ENCODE peak calls at places on chromosomes 4 and X, in seven cellular contexts. B is CD8-positive, alpha-beta T cell; T is gastrocnemius medialis; Q is psoas muscle; Y is right lobe of liver; C is SK-N-SH; D is heart right ventricle. R is an unnamed sample. For H3K4me1, the result is how much of the 10 kb centered on the place peaks cover.

GRCh38 chrX:56233682-56234081 is 1.5 kb downstream of the KLF8 start:
- DNase-seq in B (no peak), T (peak), Q (peak), D (peak), Y (peak), C (no peak), R (peak)

GRCh38 chr4:56465599-56466295 is 1.7 kb upstream of the SRP72 start:
- DNase-seq in C (no peak), Q (no peak), T (no peak), D (no peak), B (no peak), Y (no peak), R (no peak)

GRCh38 chr4:98289375-98289774 is 28.2 kb downstream of the RAP1GDS1 start:
- DNase-seq in D (no peak), B (no peak), Y (no peak), C (no peak), Q (no peak), T (no peak), R (no peak)

GRCh38 chr4:20254517-20255250 is 3.0 kb downstream of the SLIT2 start:
- DNase-seq in Q (peak), Y (peak), T (no peak), C (peak), D (peak), B (no peak), R (peak)

GRCh38 chrX:7086384-7086783 is 61.1 kb upstream of the STS start:
- DNase-seq in Y (no peak), Q (no peak), C (no peak), T (no peak), D (no peak), B (no peak), R (no peak)

GRCh38 chr4:65865489-65865888 is 195.2 kb upstream of the EPHA5 start:
- DNase-seq in T (no peak), C (peak), Y (no peak), Q (no peak), B (no peak), D (no peak), R (no peak)

GRCh38 chrX:149804102-149804501 is 22.4 kb downstream of the MAGEA9 start:
- DNase-seq in Q (no peak), B (no peak), Y (no peak), T (no peak), C (no peak), D (no peak), R (no peak)

GRCh38 chr4:57109847-57110634 is at the start of gene IGFBP7:
- DNase-seq in Y (peak), T (no peak), C (peak), Q (peak), D (peak), B (no peak), R (peak)

GRCh38 chr4:74223801-74224200 is 65.9 kb downstream of the MTHFD2L start:
- DNase-seq in D (no peak), C (no peak), T (no peak), Y (no peak), B (no peak), Q (no peak), R (no peak)

GRCh38 chr4:188246488-188246887 is 107.2 kb downstream of the TRIML1 start:
- DNase-seq in C (no peak), B (no peak), Q (no peak), Y (no peak), D (no peak), T (no peak), R (no peak)

GRCh38 chr4:88991746-88992145 is 65.2 kb downstream of the FAM13A start:
- DNase-seq in B (no peak), Q (no peak), Y (no peak), T (no peak), D (no peak), C (no peak), R (no peak)

GRCh38 chr4:80070880-80071620 is 2.0 kb downstream of the ANTXR2 start:
- DNase-seq in Y (no peak), D (no peak), C (no peak), B (no peak), Q (no peak), T (no peak), R (no peak)

GRCh38 chr4:78764498-78764961 is 11.6 kb upstream of the BMP2K start:
- DNase-seq in T (no peak), Y (no peak), Q (no peak), B (no peak), D (no peak), C (no peak), R (no peak)

GRCh38 chr4:112840061-112840460 is 203.1 kb downstream of the LARP7 start:
- DNase-seq in Q (no peak), T (no peak), Y (no peak), D (no peak), C (no peak), B (no peak), R (no peak)

GRCh38 chrX:118016422-118016821 is 100.2 kb downstream of the KLHL13 start:
- DNase-seq in Q (no peak), D (no peak), Y (no peak), C (no peak), T (no peak), B (no peak), R (no peak)

GRCh38 chr4:20253799-20254409 is 2.2 kb downstream of the SLIT2 start:
- DNase-seq in B (no peak), Y (peak), Q (peak), C (peak), D (peak), T (no peak), R (no peak)

GRCh38 chr4:140611854-140612253 is 43.1 kb upstream of the UCP1 start:
- DNase-seq in B (no peak), D (no peak), C (no peak), Y (no peak), Q (no peak), T (no peak), R (no peak)

GRCh38 chr4:73505567-73505966 is 24.0 kb downstream of the AFM start:
- DNase-seq in Y (no peak), C (no peak), D (no peak), T (no peak), Q (no peak), B (no peak), R (no peak)

GRCh38 chrX:57227691-57228090 is 58.8 kb upstream of the FAAH2 start:
- DNase-seq in Y (no peak), Q (no peak), T (no peak), B (no peak), C (no peak), D (no peak), R (no peak)

GRCh38 chrX:15946783-15947550 is 92.4 kb upstream of the AP1S2 start:
- DNase-seq in B (no peak), Q (no peak), T (no peak), D (no peak), Y (no peak), C (no peak), R (no peak)

GRCh38 chrX:50889582-50889981 is 21.0 kb upstream of the BMP15 start:
- DNase-seq in Y (no peak), Q (no peak), B (no peak), D (no peak), C (no peak), T (no peak), R (no peak)

GRCh38 chrX:20067709-20068315 is 48.9 kb downstream of the MAP7D2 start:
- DNase-seq in Y (peak), D (peak), C (peak), Q (peak), B (no peak), T (peak), R (peak)

GRCh38 chr4:54837576-54838140 is 179.9 kb downstream of the KIT start:
- DNase-seq in D (no peak), Q (no peak), B (no peak), Y (no peak), C (no peak), T (no peak), R (no peak)

GRCh38 chrX:150155396-150156048 is 207.6 kb upstream of the MAMLD1 start:
- DNase-seq in B (no peak), D (peak), T (no peak), C (peak), Q (peak), Y (peak), R (peak)

GRCh38 chrX:105315301-105315700 is 94.8 kb upstream of the TEX13A start:
- DNase-seq in Q (no peak), D (no peak), Y (no peak), C (no peak), B (no peak), T (no peak), R (no peak)

GRCh38 chr4:47143261-47143660 is 111.9 kb downstream of the GABRB1 start:
- DNase-seq in Y (no peak), B (no peak), D (no peak), Q (no peak), C (no peak), T (no peak), R (no peak)
- H3K27ac ChIP-seq in Y (no peak), B (no peak), D (no peak), Q (no peak), C (no peak), T (no peak), R (no peak)

DNA sequence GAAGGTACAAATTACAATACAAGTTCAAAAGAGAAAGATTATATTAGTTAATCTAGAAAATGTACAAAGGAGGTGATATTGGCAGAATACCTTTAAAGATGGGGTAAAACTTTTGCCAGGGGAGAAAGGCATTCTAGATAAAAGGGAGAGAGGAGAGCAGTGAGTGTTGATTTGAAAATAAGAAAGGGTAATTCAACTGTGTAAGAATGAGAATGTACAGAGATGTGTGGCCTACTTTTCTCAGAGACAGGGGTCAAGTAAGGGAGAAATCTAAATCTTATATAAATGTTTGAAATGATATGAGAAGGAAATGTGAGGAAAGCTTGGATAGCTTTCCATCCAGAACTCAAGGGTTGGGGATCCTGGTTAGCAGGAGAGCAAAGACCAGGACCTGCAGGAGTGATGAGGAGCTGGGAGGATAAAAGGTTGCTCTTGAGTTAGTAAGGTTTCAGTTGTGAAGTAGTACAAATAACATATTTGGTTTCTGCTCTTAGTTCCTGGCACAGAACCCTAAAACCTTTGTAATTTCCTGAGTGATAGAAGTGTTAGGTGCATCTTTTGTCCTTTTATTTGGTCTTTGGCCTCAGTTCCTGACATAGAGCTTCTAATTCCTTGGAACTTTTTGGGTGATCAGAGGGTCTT is 489.9 kb downstream of the INPP4B start:
- DNase-seq in D (no peak), T (no peak), C (no peak), Q (no peak), Y (no peak), B (no peak), R (no peak)
- H3K4me1 ChIP-seq in D (under half), T (under half), C (under half), Q (under half), Y (under half), B (half or more), R (under half)

GRCh38 chr4:108172780-108173598 is 4.3 kb upstream of the LEF1 start:
- DNase-seq in Q (peak), C (peak), T (no peak), D (peak), B (peak), Y (peak), R (peak)

GRCh38 chr4:108170729-108171540 is 2.2 kb upstream of the LEF1 start:
- DNase-seq in B (no peak), Q (no peak), D (no peak), C (no peak), T (no peak), Y (no peak), R (no peak)

GRCh38 chr4:108171541-108172230 is 3.0 kb upstream of the LEF1 start:
- DNase-seq in Q (no peak), T (no peak), D (no peak), B (peak), Y (no peak), C (peak), R (peak)

GRCh38 chr4:108173599-108174057 is 4.9 kb upstream of the LEF1 start:
- DNase-seq in C (no peak), D (no peak), T (no peak), B (no peak), Q (no peak), Y (no peak), R (no peak)

DNA sequence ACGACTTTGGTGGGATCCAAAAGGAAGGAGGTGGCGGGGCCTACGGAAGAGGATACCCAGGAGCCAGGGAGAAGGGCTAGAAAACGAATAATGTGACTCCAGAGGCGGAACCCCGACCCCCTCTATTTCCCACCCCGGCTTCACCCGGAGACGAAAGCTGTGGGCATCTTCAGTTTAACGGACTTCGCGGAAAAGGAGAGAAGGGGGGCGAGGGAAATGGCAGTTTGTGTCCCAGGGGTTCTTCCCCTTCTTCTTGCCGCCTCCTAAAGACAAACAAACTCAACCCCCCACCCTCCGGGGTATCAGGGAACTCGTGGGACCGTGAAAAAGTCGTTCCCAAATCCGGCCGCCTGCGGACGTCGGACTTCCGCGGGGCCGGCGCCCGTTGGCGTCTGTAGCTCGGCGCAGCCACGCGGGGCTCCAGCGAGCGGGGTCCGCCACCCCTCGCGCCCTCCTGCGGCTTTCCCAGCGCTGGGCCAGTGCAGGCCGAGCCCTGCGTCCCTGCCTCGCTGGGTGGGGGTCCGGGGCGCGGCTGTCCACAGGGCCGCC is 3.6 kb upstream of the LEF1 start:
- DNase-seq in T (no peak), B (peak), D (no peak), C (peak), Q (no peak), Y (peak), R (peak)
- H3K4me3 ChIP-seq in T (peak), B (peak), D (peak), C (no peak), Q (peak), Y (peak), R (peak)

DNA sequence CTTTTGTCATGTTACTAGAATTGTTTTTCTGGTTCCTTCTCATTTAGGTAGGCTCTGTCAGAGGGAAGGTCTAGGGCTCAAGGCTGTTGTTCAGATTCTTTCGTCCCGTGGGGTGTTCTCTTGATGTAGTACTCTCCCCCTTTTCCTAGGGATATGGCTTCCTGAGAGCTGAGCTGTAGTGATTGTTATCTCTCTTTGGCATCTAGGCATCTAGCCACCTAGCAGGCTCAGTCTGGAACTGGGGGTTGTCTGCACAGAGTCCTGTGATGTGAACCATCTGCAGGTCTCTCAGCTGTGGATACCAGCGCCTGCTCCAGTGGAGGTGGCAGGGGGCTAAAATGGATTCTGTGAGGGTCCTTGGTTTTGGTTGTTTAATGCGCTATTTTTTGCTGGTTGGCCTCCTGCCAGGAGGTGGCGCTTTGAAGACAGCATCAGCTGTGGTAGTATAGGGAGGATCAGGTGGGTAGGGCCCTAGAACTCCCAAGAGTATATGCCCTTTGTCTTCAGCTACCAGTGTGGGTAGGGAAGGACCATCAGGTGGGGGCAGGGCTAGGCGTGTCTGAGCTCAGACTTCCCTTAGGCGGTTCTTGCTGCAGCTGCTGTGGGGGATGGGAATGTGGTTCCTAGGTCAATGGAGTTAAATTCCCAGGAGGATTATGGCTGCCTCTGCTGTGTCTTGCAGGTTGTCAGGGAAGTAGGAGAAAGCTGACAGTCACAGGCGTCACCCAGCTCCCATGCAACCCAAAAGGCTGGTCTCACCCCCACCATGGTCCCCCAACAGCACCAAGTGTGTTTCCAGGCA is 78.0 kb upstream of the RAB40AL start:
- DNase-seq in C (no peak), B (no peak), Y (no peak), D (no peak), Q (no peak), T (no peak), R (no peak)
- H3K27ac ChIP-seq in C (no peak), B (no peak), Y (no peak), D (no peak), Q (no peak), T (no peak), R (no peak)

DNA sequence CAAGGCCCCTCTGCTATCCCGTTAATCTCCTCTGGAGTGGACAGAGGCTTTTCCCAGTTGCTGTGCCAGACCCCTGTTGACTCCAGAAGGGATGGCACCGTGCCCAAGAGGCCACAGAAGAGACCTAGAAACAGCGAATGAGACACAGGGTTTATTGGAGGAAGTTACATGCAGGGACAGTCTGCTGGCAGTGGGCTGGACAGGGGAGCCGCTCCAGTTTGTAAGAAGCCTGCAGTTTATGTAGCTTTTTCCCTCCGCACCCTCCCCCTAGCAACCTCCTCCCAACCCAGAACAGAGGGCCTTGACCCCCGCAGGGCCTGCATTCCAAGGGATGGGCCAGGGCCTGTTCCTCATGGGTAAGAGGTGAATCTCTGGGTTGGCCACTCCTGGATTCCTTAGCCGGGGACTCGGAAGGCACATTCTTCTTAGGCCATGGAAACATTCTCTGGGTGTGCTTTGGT is 216.8 kb upstream of the PSAPL1 start:
- DNase-seq in Q (peak), Y (peak), D (no peak), B (no peak), T (no peak), C (peak), R (no peak)
- H3K4me1 ChIP-seq in Q (under half), Y (under half), D (under half), B (under half), T (under half), C (under half), R (under half)

GRCh38 chrX:49303346-49303745 is at the start of gene GAGE10:
- DNase-seq in T (no peak), C (no peak), Y (no peak), D (no peak), B (no peak), Q (no peak), R (no peak)

GRCh38 chrX:49310371-49310770 is 6.9 kb downstream of the GAGE10 start:
- DNase-seq in B (no peak), Y (no peak), C (no peak), Q (no peak), T (no peak), D (no peak), R (no peak)

GRCh38 chrX:49309401-49309981 is 6.0 kb downstream of the GAGE10 start:
- DNase-seq in D (no peak), Y (no peak), B (peak), Q (no peak), T (no peak), C (no peak), R (no peak)

DNA sequence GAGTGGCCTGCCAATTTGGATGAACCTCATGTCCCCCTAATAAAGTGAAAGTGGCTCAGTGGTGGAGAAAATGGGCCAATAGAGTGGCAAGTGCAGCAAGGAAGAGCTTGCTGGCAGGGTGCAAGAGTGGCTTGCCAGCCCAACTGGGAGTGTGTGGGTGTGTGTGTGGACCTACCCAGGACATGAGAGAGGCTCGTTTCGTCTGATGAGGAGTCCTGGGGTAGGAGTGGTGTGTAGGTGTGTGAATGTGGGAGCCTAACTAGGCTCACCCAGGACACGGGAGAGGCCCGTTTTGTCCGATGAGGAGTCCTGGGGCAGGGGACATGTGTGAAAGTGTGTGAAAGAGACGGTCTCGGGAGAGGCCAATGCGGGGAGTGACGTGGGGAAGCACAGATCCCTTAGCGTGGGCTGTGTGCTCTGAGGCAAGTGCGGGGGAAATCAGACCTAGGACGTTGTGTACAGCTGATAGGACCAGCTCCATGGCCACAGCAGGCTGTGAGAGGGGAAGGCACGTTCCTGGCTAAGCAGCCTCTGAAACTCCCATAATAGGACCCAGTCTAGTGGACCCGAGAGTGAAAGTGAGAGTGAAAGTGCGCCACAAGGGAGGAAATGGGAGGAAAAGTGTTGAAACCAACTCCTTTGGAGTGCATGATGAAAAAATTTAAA is 5.3 kb downstream of the GAGE10 start:
- DNase-seq in B (peak), C (no peak), D (no peak), Q (no peak), T (no peak), Y (no peak), R (no peak)
- H3K4me3 ChIP-seq in B (peak), C (peak), D (peak), Q (peak), T (peak), Y (peak), R (no peak)

GRCh38 chrX:131802836-131803626 is 220.1 kb upstream of the STK26 start:
- DNase-seq in T (no peak), Y (peak), D (peak), B (no peak), C (peak), Q (peak), R (no peak)
- H3K27ac ChIP-seq in T (no peak), Y (no peak), D (peak), B (no peak), C (no peak), Q (no peak), R (no peak)